ENCODE peak calls at places on chromosomes 5 and 9, in eight cellular contexts. One of them, this sample, is unnamed.

GRCh38 chr5:138463335-138464017 is 1.8 kb upstream of the EGR1 start:
- DNase-seq in right lobe of liver: no peak
- DNase-seq in endothelial cell: no peak
- DNase-seq in RWPE1: no peak
- DNase-seq in psoas muscle: no peak
- DNase-seq in GM10248: no peak
- DNase-seq in lung: no peak
- DNase-seq in cardiac muscle cell: no peak
- DNase-seq in this sample: no peak

GRCh38 chr5:149799119-149799623 is 69.1 kb downstream of the PPARGC1B start:
- DNase-seq in cardiac muscle cell: no peak
- DNase-seq in right lobe of liver: peak
- DNase-seq in GM10248: no peak
- DNase-seq in endothelial cell: no peak
- DNase-seq in psoas muscle: peak
- DNase-seq in RWPE1: peak
- DNase-seq in lung: no peak
- DNase-seq in this sample: peak

GRCh38 chr9:98280574-98280973 is 25.1 kb upstream of the TBC1D2 start:
- DNase-seq in right lobe of liver: no peak
- DNase-seq in cardiac muscle cell: no peak
- DNase-seq in GM10248: no peak
- DNase-seq in RWPE1: no peak
- DNase-seq in endothelial cell: no peak
- DNase-seq in psoas muscle: no peak
- DNase-seq in lung: no peak
- DNase-seq in this sample: no peak

GRCh38 chr5:130605200-130605599 is 559.9 kb downstream of the HINT1 start:
- DNase-seq in lung: no peak
- DNase-seq in right lobe of liver: no peak
- DNase-seq in psoas muscle: no peak
- DNase-seq in GM10248: no peak
- DNase-seq in endothelial cell: no peak
- DNase-seq in cardiac muscle cell: peak
- DNase-seq in RWPE1: peak
- DNase-seq in this sample: no peak

GRCh38 chr9:95874989-95875304 is 544 bp upstream of the ERCC6L2 start:
- DNase-seq in psoas muscle: peak
- DNase-seq in endothelial cell: peak
- DNase-seq in cardiac muscle cell: peak
- DNase-seq in right lobe of liver: peak
- DNase-seq in lung: peak
- DNase-seq in GM10248: peak
- DNase-seq in RWPE1: peak
- DNase-seq in this sample: peak

GRCh38 chr9:3760031-3760430 is 234.2 kb upstream of the RFX3 start:
- DNase-seq in psoas muscle: no peak
- DNase-seq in endothelial cell: no peak
- DNase-seq in cardiac muscle cell: no peak
- DNase-seq in GM10248: no peak
- DNase-seq in RWPE1: peak
- DNase-seq in lung: no peak
- DNase-seq in right lobe of liver: no peak
- DNase-seq in this sample: no peak

GRCh38 chr9:73125651-73126050 is 26.0 kb upstream of the ANXA1 start:
- DNase-seq in psoas muscle: no peak
- DNase-seq in RWPE1: no peak
- DNase-seq in endothelial cell: no peak
- DNase-seq in right lobe of liver: no peak
- DNase-seq in cardiac muscle cell: no peak
- DNase-seq in lung: no peak
- DNase-seq in GM10248: no peak
- DNase-seq in this sample: no peak

GRCh38 chr5:37090123-37090726 is 159.0 kb downstream of the CPLANE1 start:
- DNase-seq in right lobe of liver: no peak
- DNase-seq in RWPE1: no peak
- DNase-seq in psoas muscle: no peak
- DNase-seq in lung: no peak
- DNase-seq in endothelial cell: no peak
- DNase-seq in GM10248: no peak
- DNase-seq in cardiac muscle cell: no peak
- DNase-seq in this sample: no peak

GRCh38 chr5:142327111-142327842 is 2.5 kb upstream of the SPRY4 start:
- DNase-seq in lung: no peak
- DNase-seq in GM10248: no peak
- DNase-seq in cardiac muscle cell: no peak
- DNase-seq in psoas muscle: no peak
- DNase-seq in right lobe of liver: no peak
- DNase-seq in RWPE1: peak
- DNase-seq in endothelial cell: no peak
- DNase-seq in this sample: no peak

GRCh38 chr5:81850932-81851331 is 100.0 kb upstream of the SSBP2 start:
- DNase-seq in cardiac muscle cell: peak
- DNase-seq in GM10248: no peak
- DNase-seq in endothelial cell: no peak
- DNase-seq in RWPE1: no peak
- DNase-seq in lung: no peak
- DNase-seq in psoas muscle: no peak
- DNase-seq in right lobe of liver: no peak
- DNase-seq in this sample: no peak

GRCh38 chr5:176632777-176633176 is 2.3 kb downstream of the EIF4E1B start:
- DNase-seq in RWPE1: no peak
- DNase-seq in psoas muscle: peak
- DNase-seq in lung: no peak
- DNase-seq in GM10248: no peak
- DNase-seq in endothelial cell: no peak
- DNase-seq in cardiac muscle cell: no peak
- DNase-seq in right lobe of liver: no peak
- DNase-seq in this sample: no peak

GRCh38 chr9:134412298-134412711 is 86.0 kb downstream of the RXRA start:
- DNase-seq in endothelial cell: no peak
- DNase-seq in psoas muscle: peak
- DNase-seq in right lobe of liver: no peak
- DNase-seq in GM10248: no peak
- DNase-seq in RWPE1: no peak
- DNase-seq in lung: no peak
- DNase-seq in cardiac muscle cell: no peak
- DNase-seq in this sample: no peak

GRCh38 chr5:124620743-124621142 is 125.7 kb downstream of the ZNF608 start:
- DNase-seq in endothelial cell: no peak
- DNase-seq in right lobe of liver: no peak
- DNase-seq in lung: no peak
- DNase-seq in cardiac muscle cell: no peak
- DNase-seq in psoas muscle: no peak
- DNase-seq in GM10248: no peak
- DNase-seq in RWPE1: no peak
- DNase-seq in this sample: no peak

GRCh38 chr5:178237431-178238312 is 5.1 kb upstream of the PHYKPL start:
- DNase-seq in GM10248: no peak
- DNase-seq in cardiac muscle cell: no peak
- DNase-seq in psoas muscle: no peak
- DNase-seq in right lobe of liver: no peak
- DNase-seq in lung: no peak
- DNase-seq in endothelial cell: no peak
- DNase-seq in RWPE1: peak
- DNase-seq in this sample: no peak

GRCh38 chr9:124030969-124031451 is 19.4 kb downstream of the LHX2 start:
- DNase-seq in right lobe of liver: no peak
- DNase-seq in lung: no peak
- DNase-seq in endothelial cell: no peak
- DNase-seq in cardiac muscle cell: no peak
- DNase-seq in RWPE1: no peak
- DNase-seq in GM10248: no peak
- DNase-seq in psoas muscle: no peak
- DNase-seq in this sample: no peak

GRCh38 chr5:181233436-181234115 is 10.1 kb downstream of the RACK1 start:
- DNase-seq in lung: no peak
- DNase-seq in endothelial cell: no peak
- DNase-seq in cardiac muscle cell: no peak
- DNase-seq in RWPE1: no peak
- DNase-seq in GM10248: no peak
- DNase-seq in right lobe of liver: no peak
- DNase-seq in psoas muscle: no peak
- DNase-seq in this sample: no peak

GRCh38 chr9:121720311-121720991 is 69.0 kb downstream of the DAB2IP start:
- DNase-seq in psoas muscle: no peak
- DNase-seq in endothelial cell: no peak
- DNase-seq in cardiac muscle cell: no peak
- DNase-seq in GM10248: no peak
- DNase-seq in lung: no peak
- DNase-seq in right lobe of liver: no peak
- DNase-seq in RWPE1: peak
- DNase-seq in this sample: no peak

GRCh38 chr5:58921106-58921505 is 338.2 kb downstream of the RAB3C start:
- DNase-seq in cardiac muscle cell: no peak
- DNase-seq in RWPE1: no peak
- DNase-seq in right lobe of liver: no peak
- DNase-seq in psoas muscle: no peak
- DNase-seq in endothelial cell: no peak
- DNase-seq in GM10248: no peak
- DNase-seq in lung: no peak
- DNase-seq in this sample: no peak

GRCh38 chr5:175879743-175880142 is 8.4 kb downstream of the CPLX2 start:
- DNase-seq in right lobe of liver: no peak
- DNase-seq in RWPE1: no peak
- DNase-seq in lung: no peak
- DNase-seq in psoas muscle: no peak
- DNase-seq in GM10248: no peak
- DNase-seq in endothelial cell: no peak
- DNase-seq in cardiac muscle cell: no peak
- DNase-seq in this sample: no peak

GRCh38 chr5:145117285-145117684 is 717.9 kb downstream of the PRELID2 start:
- DNase-seq in RWPE1: no peak
- DNase-seq in right lobe of liver: no peak
- DNase-seq in cardiac muscle cell: no peak
- DNase-seq in endothelial cell: no peak
- DNase-seq in psoas muscle: no peak
- DNase-seq in GM10248: no peak
- DNase-seq in lung: no peak
- DNase-seq in this sample: no peak

GRCh38 chr9:114216081-114216480 is 60.7 kb downstream of the COL27A1 start:
- DNase-seq in cardiac muscle cell: peak
- DNase-seq in GM10248: no peak
- DNase-seq in RWPE1: no peak
- DNase-seq in psoas muscle: peak
- DNase-seq in right lobe of liver: no peak
- DNase-seq in endothelial cell: no peak
- DNase-seq in lung: no peak
- DNase-seq in this sample: peak

GRCh38 chr5:52693279-52693678 is 94.4 kb upstream of the ITGA1 start:
- DNase-seq in lung: no peak
- DNase-seq in right lobe of liver: peak
- DNase-seq in cardiac muscle cell: peak
- DNase-seq in endothelial cell: peak
- DNase-seq in psoas muscle: peak
- DNase-seq in RWPE1: peak
- DNase-seq in GM10248: peak
- DNase-seq in this sample: peak
- TF ChIP-seq CTCF in lung: peak
- TF ChIP-seq CTCF in right lobe of liver: peak
- TF ChIP-seq CTCF in cardiac muscle cell: peak
- TF ChIP-seq CTCF in endothelial cell: peak
- TF ChIP-seq CTCF in psoas muscle: peak
- TF ChIP-seq CTCF in RWPE1: peak
- TF ChIP-seq CTCF in GM10248: peak
- TF ChIP-seq CTCF in this sample: peak

DNA sequence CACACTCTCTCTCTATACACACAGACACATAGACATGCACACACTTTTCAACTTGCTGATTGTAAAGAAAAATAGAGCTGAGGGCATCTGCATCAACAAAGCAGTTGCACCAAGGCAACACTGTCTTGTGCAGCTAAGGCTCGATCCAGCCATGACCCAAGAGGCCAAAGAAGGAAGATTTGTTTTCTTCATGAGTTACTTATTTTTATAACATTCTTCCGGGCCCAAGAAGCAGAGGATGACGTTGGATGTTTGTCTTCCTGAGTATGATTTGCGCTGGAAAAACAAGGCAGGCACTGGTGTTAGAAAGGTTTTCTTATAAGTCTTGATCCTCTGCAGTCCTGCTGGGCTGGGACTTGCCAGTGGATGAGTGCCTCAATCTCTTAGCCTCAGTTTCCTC is 344.1 kb downstream of the ADAMTS6 start:
- DNase-seq in cardiac muscle cell: no peak
- DNase-seq in endothelial cell: no peak
- DNase-seq in GM10248: no peak
- DNase-seq in RWPE1: no peak
- DNase-seq in right lobe of liver: no peak
- DNase-seq in lung: no peak
- DNase-seq in psoas muscle: no peak
- DNase-seq in this sample: no peak
- TF ChIP-seq CTCF in cardiac muscle cell: no peak
- TF ChIP-seq CTCF in endothelial cell: no peak
- TF ChIP-seq CTCF in GM10248: no peak
- TF ChIP-seq CTCF in RWPE1: no peak
- TF ChIP-seq CTCF in right lobe of liver: no peak
- TF ChIP-seq CTCF in lung: no peak
- TF ChIP-seq CTCF in psoas muscle: no peak
- TF ChIP-seq CTCF in this sample: no peak

DNA sequence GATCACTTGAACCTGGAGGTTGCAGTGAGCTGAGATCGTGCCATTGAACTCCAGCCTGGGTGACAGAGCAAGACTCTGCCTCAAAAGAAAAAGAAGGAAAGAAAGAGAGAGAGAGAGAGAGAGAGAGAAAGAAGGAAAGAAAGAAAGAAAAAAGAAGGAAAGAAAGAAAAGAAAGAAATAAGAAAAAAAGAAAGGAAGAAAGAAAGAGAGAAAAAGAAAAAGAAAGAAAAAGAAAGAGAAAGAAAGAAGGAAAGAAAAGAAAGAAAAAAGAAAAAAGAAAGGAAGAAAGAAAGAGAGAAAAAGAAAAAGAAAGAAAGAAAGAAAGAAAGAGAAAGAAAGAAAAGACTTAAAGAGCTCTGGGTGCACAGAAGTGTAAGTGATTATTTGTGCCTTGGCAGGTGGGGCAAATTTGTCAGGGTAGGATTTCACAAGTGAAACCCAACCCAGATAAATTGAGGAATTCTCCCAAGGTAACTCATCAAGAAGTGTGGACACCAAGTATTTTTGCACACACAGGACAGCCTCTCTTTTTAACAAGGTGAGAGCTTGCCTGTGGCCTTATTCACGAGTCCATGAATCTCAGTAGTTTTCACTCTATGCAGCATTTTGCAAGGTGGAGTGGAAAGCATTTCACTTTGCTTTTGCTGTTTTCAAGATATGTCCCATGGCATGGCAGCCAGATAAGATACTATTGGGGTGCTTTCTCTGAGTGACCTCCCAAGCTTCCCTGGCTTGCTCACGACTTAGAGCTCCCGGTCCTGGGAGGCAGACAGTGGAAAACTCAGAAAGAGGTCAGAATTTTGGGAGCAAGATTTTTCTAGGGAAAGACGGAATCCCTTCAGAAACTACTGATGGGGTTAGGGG is 57.8 kb downstream of the C9orf153 start:
- DNase-seq in right lobe of liver: no peak
- DNase-seq in GM10248: no peak
- DNase-seq in endothelial cell: no peak
- DNase-seq in lung: no peak
- DNase-seq in cardiac muscle cell: no peak
- DNase-seq in psoas muscle: no peak
- DNase-seq in RWPE1: no peak
- DNase-seq in this sample: no peak
- TF ChIP-seq CTCF in right lobe of liver: no peak
- TF ChIP-seq CTCF in GM10248: no peak
- TF ChIP-seq CTCF in endothelial cell: no peak
- TF ChIP-seq CTCF in lung: no peak
- TF ChIP-seq CTCF in cardiac muscle cell: no peak
- TF ChIP-seq CTCF in psoas muscle: no peak
- TF ChIP-seq CTCF in RWPE1: no peak
- TF ChIP-seq CTCF in this sample: no peak

GRCh38 chr5:128498844-128499455 is 39.1 kb downstream of the FBN2 start:
- DNase-seq in right lobe of liver: no peak
- DNase-seq in lung: no peak
- DNase-seq in cardiac muscle cell: peak
- DNase-seq in endothelial cell: peak
- DNase-seq in psoas muscle: no peak
- DNase-seq in GM10248: peak
- DNase-seq in RWPE1: peak
- DNase-seq in this sample: no peak
- TF ChIP-seq CTCF in right lobe of liver: peak
- TF ChIP-seq CTCF in lung: no peak
- TF ChIP-seq CTCF in cardiac muscle cell: peak
- TF ChIP-seq CTCF in endothelial cell: peak
- TF ChIP-seq CTCF in psoas muscle: peak
- TF ChIP-seq CTCF in GM10248: peak
- TF ChIP-seq CTCF in RWPE1: peak
- TF ChIP-seq CTCF in this sample: peak